ENCODE peak calls at places on chromosomes 1 and 21, in ten cellular contexts. D is mucosa of descending colon, J is adrenal gland, E is lung, R is body of pancreas, M is suprapubic skin, K is A549, O is thoracic aorta, U is Panc1, X is upper lobe of right lung. V is an unnamed sample. For H3K4me1, the result is how much of the 10 kb centered on the place peaks cover.

GRCh38 chr1:7582439-7582972 is 188.6 kb upstream of the VAMP3 start:
- DNase-seq in D (no peak), O (no peak), U (no peak), E (no peak), R (no peak), X (no peak), M (peak), J (no peak), K (no peak), V (no peak)

GRCh38 chr1:116075981-116076380 is 35.2 kb upstream of the MAB21L3 start:
- DNase-seq in U (no peak), K (peak), M (no peak), D (no peak), E (no peak), X (no peak), J (no peak), O (no peak), R (no peak), V (no peak)

GRCh38 chr1:207910678-207911354 is at the start of gene CD34:
- DNase-seq in D (no peak), O (no peak), J (peak), U (no peak), R (no peak), K (no peak), X (no peak), E (no peak), M (peak), V (no peak)

GRCh38 chr1:97094257-97094972 is 372.8 kb downstream of the PTBP2 start:
- DNase-seq in K (peak), X (no peak), O (no peak), E (no peak), R (no peak), M (no peak), U (peak), D (no peak), J (no peak), V (no peak)

GRCh38 chr21:31731112-31731801 is 661 bp downstream of the SCAF4 start:
- DNase-seq in X (peak), J (peak), D (peak), O (no peak), M (peak), E (peak), R (peak), K (no peak), U (no peak), V (peak)

GRCh38 chr1:208857471-208857870 is 613.3 kb upstream of the PLXNA2 start:
- DNase-seq in R (no peak), D (no peak), O (no peak), U (no peak), J (no peak), X (no peak), M (no peak), E (no peak), K (no peak), V (no peak)

GRCh38 chr21:35127851-35128250 is 78.7 kb upstream of the RUNX1 start:
- DNase-seq in J (no peak), O (no peak), R (no peak), M (no peak), K (no peak), U (no peak), E (no peak), D (no peak), X (no peak), V (no peak)

GRCh38 chr1:64823691-64824476 is 79.0 kb downstream of the RAVER2 start:
- DNase-seq in D (no peak), M (no peak), K (peak), O (peak), E (peak), R (peak), U (peak), X (peak), J (peak), V (peak)

GRCh38 chr1:86259390-86259789 is 102.8 kb upstream of the COL24A1 start:
- DNase-seq in K (peak), M (no peak), R (no peak), E (no peak), X (no peak), U (no peak), O (no peak), J (no peak), D (no peak), V (no peak)

GRCh38 chr1:24999426-24999825 is 69.3 kb upstream of the RUNX3 start:
- DNase-seq in D (no peak), U (no peak), J (no peak), M (no peak), R (no peak), X (no peak), K (no peak), O (no peak), E (no peak), V (no peak)

GRCh38 chr1:11147371-11147770 is 41.8 kb upstream of the ANGPTL7 start:
- DNase-seq in E (no peak), R (no peak), X (no peak), U (no peak), K (no peak), O (no peak), M (no peak), J (no peak), D (no peak), V (no peak)

GRCh38 chr1:15007842-15008241 is 145.7 kb upstream of the TMEM51 start:
- DNase-seq in R (no peak), O (no peak), M (no peak), D (no peak), K (no peak), X (no peak), U (no peak), E (no peak), J (peak), V (no peak)

GRCh38 chr1:2276803-2277580 is 48.9 kb downstream of the SKI start:
- DNase-seq in J (no peak), U (no peak), R (no peak), O (no peak), E (no peak), X (no peak), M (no peak), D (no peak), K (no peak), V (no peak)

GRCh38 chr1:235108185-235108593 is 20.4 kb downstream of the TOMM20 start:
- DNase-seq in J (no peak), E (no peak), D (no peak), U (no peak), M (no peak), O (no peak), R (no peak), K (no peak), X (no peak), V (no peak)

GRCh38 chr1:228001738-228002535 is 4.9 kb upstream of the WNT3A start:
- DNase-seq in E (no peak), K (no peak), O (no peak), M (no peak), R (peak), J (no peak), D (no peak), X (peak), U (no peak), V (peak)

GRCh38 chr21:31612889-31613785 is 46.4 kb upstream of the SOD1 start:
- DNase-seq in O (no peak), J (peak), U (no peak), K (no peak), E (no peak), R (no peak), X (peak), D (no peak), M (no peak), V (no peak)

GRCh38 chr1:6468729-6469461 is 2.9 kb upstream of the TNFRSF25 start:
- DNase-seq in K (no peak), X (no peak), U (no peak), J (no peak), E (no peak), M (no peak), O (no peak), D (no peak), R (no peak), V (no peak)

GRCh38 chr1:92030701-92031107 is 919 bp downstream of the EPHX4 start:
- DNase-seq in X (no peak), K (peak), R (no peak), J (no peak), D (no peak), E (no peak), O (no peak), U (no peak), M (no peak), V (no peak)
- H3K4me3 ChIP-seq in X (no peak), K (no peak), R (no peak), J (no peak), D (no peak), E (no peak), O (peak), U (no peak), M (peak), V (no peak)

GRCh38 chr1:22709891-22710687 is 550 bp upstream of the EPHB2 start:
- DNase-seq in X (peak), O (no peak), R (peak), M (no peak), U (no peak), J (peak), K (peak), E (no peak), D (peak), V (no peak)
- H3K4me1 ChIP-seq in X (under half), O (under half), R (under half), M (under half), U (under half), J (under half), K (under half), E (under half), D (under half), V (under half)

GRCh38 chr1:220224033-220224432 is 48.2 kb downstream of the RAB3GAP2 start:
- DNase-seq in M (no peak), O (no peak), J (no peak), R (no peak), X (no peak), E (no peak), U (no peak), D (no peak), K (no peak), V (no peak)
- H3K4me3 ChIP-seq in M (no peak), O (no peak), J (no peak), R (no peak), X (no peak), E (no peak), U (no peak), D (no peak), K (no peak), V (no peak)

GRCh38 chr21:46556802-46557201 is 48.1 kb downstream of the S100B start:
- DNase-seq in M (no peak), J (no peak), X (no peak), R (no peak), D (no peak), U (no peak), E (no peak), O (no peak), K (no peak), V (no peak)
- H3K4me1 ChIP-seq in M (under half), J (under half), X (under half), R (under half), D (under half), U (under half), E (under half), O (under half), K (under half), V (under half)

DNA sequence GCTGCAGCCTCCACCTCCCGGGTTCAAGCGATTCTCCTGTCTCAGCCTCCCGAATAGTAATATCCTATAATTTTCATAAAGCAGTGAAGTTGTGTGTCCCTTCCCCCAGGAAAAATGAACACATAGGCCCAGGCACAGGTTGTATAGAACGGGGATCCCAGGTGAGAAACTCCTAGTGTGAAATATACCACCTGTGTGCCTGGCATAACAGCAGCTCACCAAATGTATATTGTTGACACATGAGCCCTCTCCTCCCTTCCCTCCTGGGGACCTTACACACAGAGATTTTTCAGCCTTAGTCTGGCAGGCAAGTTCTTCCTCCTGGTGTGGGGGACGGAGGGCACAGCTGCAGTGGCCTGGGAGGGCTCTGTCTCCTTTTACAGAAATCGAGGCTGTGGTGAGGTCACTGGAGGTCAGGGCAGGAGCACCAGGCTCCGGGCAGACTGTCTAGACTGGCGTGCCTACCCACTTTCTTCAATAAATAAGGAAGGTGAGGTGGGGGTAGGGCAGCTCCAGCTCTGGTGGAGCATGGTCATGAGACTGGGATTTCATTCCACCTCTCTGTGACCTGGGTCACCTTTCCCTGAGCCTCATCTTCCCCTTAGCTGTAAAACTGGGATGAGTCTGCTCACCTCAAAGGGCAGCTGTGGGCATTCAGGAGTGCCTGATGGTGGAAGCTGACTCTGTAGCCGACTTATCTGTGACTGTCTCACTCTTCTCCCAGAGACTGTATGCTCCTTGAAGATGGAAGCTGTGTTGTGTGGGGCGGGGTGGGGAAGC is 14.3 kb downstream of the RCC1 start:
- DNase-seq in M (no peak), K (no peak), D (no peak), U (no peak), R (no peak), O (no peak), X (no peak), J (no peak), E (no peak), V (no peak)
- H3K4me3 ChIP-seq in M (no peak), K (no peak), D (no peak), U (no peak), R (no peak), O (no peak), X (no peak), J (no peak), E (no peak), V (no peak)

GRCh38 chr1:182217071-182217470 is 155.6 kb upstream of the ZNF648 start:
- DNase-seq in U (no peak), X (no peak), O (no peak), J (no peak), K (no peak), R (no peak), E (no peak), M (no peak), D (no peak), V (no peak)
- H3K4me1 ChIP-seq in U (under half), X (under half), O (under half), J (under half), K (under half), R (under half), E (under half), M (under half), D (under half), V (under half)

DNA sequence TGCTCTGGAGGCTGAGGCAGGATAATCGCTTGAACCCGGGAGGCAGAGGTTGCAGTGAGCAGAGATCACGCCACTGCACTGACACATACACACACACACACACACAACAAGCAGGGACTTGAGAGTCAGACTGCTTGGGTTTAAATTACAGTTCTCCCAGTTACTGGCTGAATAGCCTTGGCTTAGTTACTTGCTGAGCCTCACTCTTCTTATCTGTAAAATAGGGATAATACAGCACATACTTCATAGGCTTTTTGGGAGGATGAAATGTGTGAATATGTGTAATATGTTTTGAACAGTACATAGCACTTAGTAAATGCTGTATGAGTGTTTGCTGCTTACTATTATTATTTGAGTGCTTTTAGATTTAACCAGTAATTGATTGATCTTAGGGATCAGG is 23.8 kb downstream of the CDC42 start:
- DNase-seq in D (no peak), K (no peak), X (no peak), M (no peak), R (no peak), J (no peak), E (no peak), U (no peak), O (no peak), V (no peak)
- H3K4me3 ChIP-seq in D (no peak), K (no peak), X (no peak), M (no peak), R (no peak), J (no peak), E (no peak), U (no peak), O (no peak), V (no peak)

GRCh38 chr1:169586395-169587255 is at the start of gene F5:
- DNase-seq in J (peak), E (peak), X (peak), D (peak), O (no peak), M (peak), R (peak), U (peak), K (peak), V (peak)
- H3K4me1 ChIP-seq in J (under half), E (under half), X (under half), D (under half), O (under half), M (under half), R (under half), U (under half), K (under half), V (under half)